ENCODE peak calls at places on chromosomes 4 and X, in five cellular contexts. One of them, this sample, is unnamed.

GRCh38 chr4:153083447-153083921 is 120.8 kb upstream of the TRIM2 start:
- DNase-seq in SK-N-MC: peak
- DNase-seq in Calu3: peak
- DNase-seq in WTC11: peak
- DNase-seq in HuH-7: peak
- DNase-seq in this sample: peak

GRCh38 chr4:87427518-87427868 is 5.1 kb downstream of the NUDT9 start:
- DNase-seq in SK-N-MC: no peak
- DNase-seq in Calu3: no peak
- DNase-seq in WTC11: no peak
- DNase-seq in HuH-7: no peak
- DNase-seq in this sample: no peak

GRCh38 chr4:62006108-62006507 is 806.0 kb downstream of the ADGRL3 start:
- DNase-seq in SK-N-MC: no peak
- DNase-seq in Calu3: no peak
- DNase-seq in WTC11: peak
- DNase-seq in HuH-7: no peak
- DNase-seq in this sample: no peak

GRCh38 chr4:81531410-81531809 is 59.7 kb upstream of the RASGEF1B start:
- DNase-seq in SK-N-MC: no peak
- DNase-seq in Calu3: no peak
- DNase-seq in WTC11: no peak
- DNase-seq in HuH-7: no peak
- DNase-seq in this sample: no peak

GRCh38 chrX:17859609-17860178 is 1.4 kb downstream of the RAI2 start:
- DNase-seq in SK-N-MC: no peak
- DNase-seq in Calu3: peak
- DNase-seq in WTC11: peak
- DNase-seq in HuH-7: no peak
- DNase-seq in this sample: no peak

GRCh38 chr4:153349206-153349805 is 4.8 kb downstream of the MND1 start:
- DNase-seq in SK-N-MC: no peak
- DNase-seq in Calu3: no peak
- DNase-seq in WTC11: no peak
- DNase-seq in HuH-7: no peak
- DNase-seq in this sample: no peak

GRCh38 chr4:97370581-97370980 is 772.7 kb downstream of the STPG2 start:
- DNase-seq in SK-N-MC: no peak
- DNase-seq in Calu3: no peak
- DNase-seq in WTC11: no peak
- DNase-seq in HuH-7: no peak
- DNase-seq in this sample: no peak

GRCh38 chr4:80610845-80611244 is 275.3 kb downstream of the CFAP299 start:
- DNase-seq in SK-N-MC: no peak
- DNase-seq in Calu3: peak
- DNase-seq in WTC11: no peak
- DNase-seq in HuH-7: no peak
- DNase-seq in this sample: no peak

GRCh38 chr4:114924311-114924710 is 189.1 kb downstream of the NDST4 start:
- DNase-seq in SK-N-MC: peak
- DNase-seq in Calu3: no peak
- DNase-seq in WTC11: no peak
- DNase-seq in HuH-7: no peak
- DNase-seq in this sample: no peak

GRCh38 chr4:31655328-31655727 is 935.2 kb downstream of the PCDH7 start:
- DNase-seq in SK-N-MC: peak
- DNase-seq in Calu3: no peak
- DNase-seq in WTC11: no peak
- DNase-seq in HuH-7: no peak
- DNase-seq in this sample: no peak

GRCh38 chr4:43132010-43132582 is 239.6 kb downstream of the GRXCR1 start:
- DNase-seq in SK-N-MC: peak
- DNase-seq in Calu3: peak
- DNase-seq in WTC11: peak
- DNase-seq in HuH-7: peak
- DNase-seq in this sample: no peak